ENCODE peak calls at places on chromosomes 1 and 21, in ten cellular contexts. D is cardiac fibroblast, L is activated B cell treated with CpG ODN at 0.5 μM for 24 hours, P is pancreas, R is psoas muscle, H is nephron progenitor cell, Q is progenitor cell of endocrine pancreas, A is GM13976, T is prostate gland, C is uterus. K is an unnamed sample.

GRCh38 chr1:17834561-17835100 is 79.5 kb downstream of the ACTL8 start:
- DNase-seq in D (no peak), L (no peak), P (no peak), R (no peak), H (no peak), Q (no peak), A (no peak), T (no peak), C (no peak), K (no peak)

GRCh38 chr1:158117854-158118691 is 62.6 kb upstream of the CD1D start:
- DNase-seq in D (peak; percentile 71), L (peak; percentile 45), P (peak; percentile 33), R (no peak), H (peak; percentile 75), Q (peak; percentile 34), A (peak; percentile 53), T (peak; percentile 16), C (peak; percentile 42), K (peak; percentile 73)

GRCh38 chr1:85142753-85143152 is 58.1 kb downstream of the SYDE2 start:
- DNase-seq in D (no peak), L (no peak), P (peak; percentile 87), R (no peak), H (no peak), Q (no peak), A (no peak), T (no peak), C (no peak), K (no peak)

GRCh38 chr1:64223329-64224151 is 20.1 kb downstream of the UBE2U start:
- DNase-seq in D (peak; percentile 70), L (no peak), P (no peak), R (no peak), H (no peak), Q (no peak), A (peak; percentile 42), T (no peak), C (no peak), K (no peak)

GRCh38 chr1:85496881-85497582 is 32.1 kb upstream of the DDAH1 start:
- DNase-seq in D (no peak), L (no peak), P (no peak), R (no peak), H (no peak), Q (no peak), A (no peak), T (no peak), C (no peak), K (no peak)

GRCh38 chr21:38351961-38352521 is 95.2 kb downstream of the KCNJ15 start:
- DNase-seq in D (peak; percentile 74), L (no peak), P (no peak), R (no peak), H (no peak), Q (no peak), A (peak; percentile 33), T (no peak), C (no peak), K (no peak)

GRCh38 chr1:107009286-107009685 is 47.2 kb upstream of the PRMT6 start:
- DNase-seq in D (no peak), L (no peak), P (no peak), R (no peak), H (no peak), Q (no peak), A (no peak), T (no peak), C (no peak), K (no peak)

GRCh38 chr1:50060279-50060678 is 36.5 kb upstream of the AGBL4 start:
- DNase-seq in D (no peak), L (no peak), P (no peak), R (no peak), H (no peak), Q (no peak), A (no peak), T (no peak), C (no peak), K (no peak)

GRCh38 chr1:226406401-226406881 is 1.5 kb downstream of the PARP1 start:
- DNase-seq in D (no peak), L (no peak), P (no peak), R (no peak), H (no peak), Q (no peak), A (no peak), T (peak; percentile 37), C (no peak), K (no peak)

GRCh38 chr1:156090822-156091188 is 8.5 kb upstream of the MEX3A start:
- DNase-seq in D (peak; percentile 84), L (peak; percentile 81), P (peak; percentile 82), R (peak; percentile 85), H (peak; percentile 90), Q (peak; percentile 86), A (peak; percentile 86), T (peak; percentile 86), C (peak; percentile 85), K (peak; percentile 79)

GRCh38 chr1:100415217-100415778 is 63.0 kb downstream of the CDC14A start:
- DNase-seq in D (no peak), L (no peak), P (no peak), R (no peak), H (no peak), Q (no peak), A (no peak), T (no peak), C (no peak), K (no peak)

GRCh38 chr1:243798726-243799125 is 51.3 kb downstream of the AKT3 start:
- DNase-seq in D (peak; percentile 59), L (no peak), P (no peak), R (no peak), H (no peak), Q (no peak), A (no peak), T (no peak), C (no peak), K (no peak)

GRCh38 chr1:221689138-221689537 is 52.8 kb downstream of the DUSP10 start:
- DNase-seq in D (no peak), L (no peak), P (no peak), R (no peak), H (no peak), Q (no peak), A (no peak), T (no peak), C (no peak), K (no peak)

GRCh38 chr1:1962752-1963151 is 40.8 kb downstream of the CFAP74 start:
- DNase-seq in D (no peak), L (no peak), P (no peak), R (no peak), H (no peak), Q (no peak), A (no peak), T (no peak), C (no peak), K (no peak)

GRCh38 chr1:182141040-182141439 is 79.5 kb upstream of the ZNF648 start:
- DNase-seq in D (no peak), L (no peak), P (no peak), R (no peak), H (no peak), Q (no peak), A (no peak), T (no peak), C (no peak), K (no peak)

GRCh38 chr1:99217599-99217998 is 46.7 kb upstream of the PLPPR4 start:
- DNase-seq in D (no peak), L (no peak), P (no peak), R (no peak), H (no peak), Q (no peak), A (no peak), T (no peak), C (no peak), K (no peak)

GRCh38 chr1:23423415-23424170 is 955 bp downstream of the TCEA3 start:
- DNase-seq in D (no peak), L (no peak), P (peak; percentile 94), R (peak; percentile 63), H (peak; percentile 63), Q (peak; percentile 51), A (no peak), T (peak; percentile 53), C (peak; percentile 56), K (no peak)

GRCh38 chr1:11982010-11982392 is 1.8 kb downstream of the MFN2 start:
- DNase-seq in D (peak; percentile 49), L (no peak), P (no peak), R (no peak), H (no peak), Q (no peak), A (no peak), T (no peak), C (no peak), K (no peak)
- TF ChIP-seq CTCF in D (peak; percentile 52), L (no peak), P (no peak), R (peak; percentile 20), H (no peak), Q (peak; percentile 30), A (no peak), T (peak; percentile 38), C (no peak), K (no peak)

DNA sequence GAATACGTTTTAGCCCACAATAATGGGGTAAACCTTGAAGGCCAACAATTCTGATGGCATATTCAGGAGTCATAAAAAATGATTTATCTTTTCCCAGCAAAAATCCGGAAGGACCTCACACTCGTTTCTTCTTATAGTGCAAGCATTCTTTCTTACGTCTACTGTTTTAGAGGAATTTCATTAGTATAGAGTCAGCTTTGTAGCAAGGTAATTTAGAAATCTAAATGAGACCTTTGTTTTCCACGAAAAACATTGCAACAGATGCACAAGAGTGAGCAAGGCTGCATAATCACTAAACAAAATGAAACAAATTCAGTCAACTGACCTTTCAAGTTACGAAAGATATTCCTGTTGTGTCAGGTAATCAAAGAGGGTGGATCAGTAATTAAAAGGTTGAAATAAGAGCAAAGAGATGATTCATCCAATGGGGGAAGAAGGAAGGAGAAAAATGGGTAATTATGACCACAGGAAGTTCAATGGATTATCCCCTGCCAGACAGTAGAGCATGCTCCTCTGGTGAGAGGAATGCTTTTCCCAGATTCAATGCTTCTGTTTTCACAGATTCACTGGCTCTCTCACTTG is 558 bp upstream of the CSDE1 start:
- DNase-seq in D (no peak), L (no peak), P (no peak), R (no peak), H (no peak), Q (no peak), A (no peak), T (no peak), C (no peak), K (no peak)
- TF ChIP-seq CTCF in D (no peak), L (no peak), P (no peak), R (no peak), H (peak; percentile 37), Q (no peak), A (no peak), T (no peak), C (no peak), K (peak; percentile 11)

GRCh38 chr1:216726435-216726834 is 3.2 kb upstream of the ESRRG start:
- DNase-seq in D (no peak), L (no peak), P (no peak), R (no peak), H (no peak), Q (no peak), A (no peak), T (no peak), C (no peak), K (no peak)
- TF ChIP-seq CTCF in D (no peak), L (no peak), P (no peak), R (no peak), H (no peak), Q (peak; percentile 17), A (no peak), T (no peak), C (no peak), K (peak; percentile 52)

DNA sequence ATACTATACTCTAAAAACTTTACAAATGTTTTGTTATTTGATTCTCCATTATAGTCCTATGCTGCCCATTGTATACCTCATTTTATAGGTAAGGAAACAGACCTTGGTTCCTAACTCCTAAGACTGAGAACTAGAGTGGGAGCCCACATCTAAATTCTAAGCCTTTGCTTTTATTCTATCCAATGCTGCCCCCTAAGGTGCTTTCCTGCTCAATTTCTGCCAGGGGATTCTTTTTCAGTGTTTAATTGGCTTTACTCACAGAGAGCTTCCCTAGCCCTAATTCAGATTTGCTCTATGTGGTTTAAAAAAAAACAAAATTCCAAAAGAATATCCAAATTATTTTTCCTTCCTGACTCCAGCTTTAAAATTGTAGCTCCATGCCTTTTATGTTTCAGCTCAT is 64.5 kb downstream of the KIF14 start:
- DNase-seq in D (no peak), L (no peak), P (no peak), R (no peak), H (no peak), Q (no peak), A (no peak), T (no peak), C (no peak), K (no peak)
- TF ChIP-seq CTCF in D (no peak), L (no peak), P (no peak), R (no peak), H (peak; percentile 21), Q (peak; percentile 36), A (no peak), T (no peak), C (no peak), K (no peak)

K was measured in mesothelial cell of epicardium.